ENCODE peak calls at places on chromosomes 13 and 19, in seven cellular contexts. Q is dorsolateral prefrontal cortex; F is Right ventricle myocardium inferior; A is activated naive CD8-positive, alpha-beta T cell treated with anti-CD3 and anti-CD28 coated beads, Interleukin-2, amount 50 U/mL, for 24 hours; T is NCI-H2081; S is germinal center; E is ecto neural progenitor cell. L is an unnamed sample.
A peak's percentile ranks its signal among the peaks of the same experiment; 100 is the strongest.

GRCh38 chr13:94657167-94657566 is 55.2 kb downstream of the SOX21 start:
- DNase-seq in A (no peak), F (no peak), E (no peak), S (no peak), T (no peak), Q (no peak), L (no peak)

GRCh38 chr19:1811472-1811894 is 593 bp downstream of the ATP8B3 start:
- DNase-seq in T (no peak), A (peak; percentile 62), Q (no peak), S (no peak), E (no peak), F (peak; percentile 82), L (peak; percentile 68)

GRCh38 chr19:16143399-16144215 is at the start of gene HSH2D:
- DNase-seq in E (no peak), S (peak; percentile 87), A (peak; percentile 78), F (peak; percentile 93), T (peak; percentile 53), Q (no peak), L (peak; percentile 88)

GRCh38 chr13:65504213-65504612 is 1725.9 kb downstream of the PCDH9 start:
- DNase-seq in Q (no peak), F (no peak), A (no peak), S (no peak), T (no peak), E (no peak), L (no peak)

GRCh38 chr13:105969761-105970160 is 565.7 kb downstream of the EFNB2 start:
- DNase-seq in S (no peak), T (no peak), E (no peak), A (no peak), Q (no peak), F (no peak), L (no peak)

GRCh38 chr19:49555600-49556411 is 24.6 kb downstream of the NOSIP start:
- DNase-seq in T (no peak), F (no peak), E (peak; percentile 95), Q (no peak), S (peak; percentile 36), A (peak; percentile 86), L (peak; percentile 57)

GRCh38 chr13:39655041-39655568 is 357 bp upstream of the COG6 start:
- DNase-seq in F (no peak), E (no peak), S (peak; percentile 2), Q (no peak), A (no peak), T (no peak), L (no peak)

GRCh38 chr13:110714798-110715394 is 1.4 kb downstream of the ING1 start:
- DNase-seq in F (peak; percentile 84), T (peak; percentile 76), Q (peak; percentile 61), A (peak; percentile 52), S (peak; percentile 26), E (no peak), L (peak; percentile 90)

GRCh38 chr19:47469719-47470118 is 2.0 kb downstream of the SLC8A2 start:
- DNase-seq in Q (no peak), E (no peak), A (no peak), S (no peak), T (no peak), F (no peak), L (peak; percentile 62)

GRCh38 chr13:29428310-29428991 is 167.0 kb downstream of the SLC7A1 start:
- DNase-seq in S (peak; percentile 15), Q (peak; percentile 50), E (peak; percentile 74), T (peak; percentile 10), F (peak; percentile 77), A (no peak), L (peak; percentile 36)

GRCh38 chr19:29277107-29277506 is 64.2 kb upstream of the UQCRFS1 start:
- DNase-seq in F (no peak), S (peak; percentile 13), T (no peak), A (peak; percentile 59), Q (no peak), E (peak; percentile 58), L (no peak)

GRCh38 chr19:5484398-5485285 is 29.4 kb downstream of the ZNRF4 start:
- DNase-seq in Q (no peak), T (peak; percentile 31), F (no peak), A (no peak), S (no peak), E (peak; percentile 71), L (peak; percentile 93)

GRCh38 chr19:55353803-55354697 is 469 bp downstream of the COX6B2 start:
- DNase-seq in T (no peak), S (peak; percentile 87), E (peak; percentile 86), A (peak; percentile 75), Q (no peak), F (peak; percentile 85), L (peak; percentile 68)

GRCh38 chr13:24097667-24098066 is 62.9 kb upstream of the SPATA13 start:
- DNase-seq in Q (no peak), A (peak; percentile 30), E (no peak), S (no peak), T (no peak), F (no peak), L (no peak)

GRCh38 chr13:31014461-31014860 is 82.0 kb downstream of the TEX26 start:
- DNase-seq in E (no peak), A (no peak), S (no peak), T (no peak), F (no peak), Q (no peak), L (no peak)

GRCh38 chr13:101018720-101019119 is 344.1 kb upstream of the TMTC4 start:
- DNase-seq in S (no peak), A (no peak), Q (no peak), F (no peak), E (no peak), T (no peak), L (no peak)

GRCh38 chr19:44685877-44686276 is 13.1 kb upstream of the CEACAM16 start:
- DNase-seq in T (no peak), A (no peak), S (peak; percentile 18), Q (no peak), F (no peak), E (no peak), L (no peak)

GRCh38 chr13:113176292-113176691 is 17.8 kb downstream of the PROZ start:
- DNase-seq in F (peak; percentile 82), Q (no peak), S (no peak), E (no peak), T (no peak), A (peak; percentile 44), L (no peak)

GRCh38 chr19:35903550-35904179 is 1.3 kb downstream of the HCST start:
- DNase-seq in Q (peak; percentile 60), T (peak; percentile 31), S (peak; percentile 85), A (peak; percentile 88), F (peak; percentile 95), E (peak; percentile 71), L (peak; percentile 82)

GRCh38 chr19:53942001-53942786 is 20.5 kb upstream of the CACNG8 start:
- DNase-seq in T (no peak), E (peak; percentile 97), Q (no peak), F (no peak), S (no peak), A (peak; percentile 14), L (peak; percentile 37)

GRCh38 chr13:65921933-65922332 is 1308.2 kb downstream of the PCDH9 start:
- DNase-seq in F (no peak), S (no peak), Q (no peak), E (no peak), T (no peak), A (no peak), L (no peak)

GRCh38 chr13:97921146-97921776 is 32.2 kb upstream of the IPO5 start:
- DNase-seq in T (no peak), F (no peak), A (no peak), S (no peak), Q (no peak), E (no peak), L (no peak)

GRCh38 chr19:43505186-43505456 is 575 bp upstream of the PHLDB3 start:
- DNase-seq in Q (no peak), F (no peak), S (no peak), T (no peak), A (no peak), E (no peak), L (no peak)

GRCh38 chr13:77185721-77186120 is 141.2 kb downstream of the MYCBP2 start:
- DNase-seq in T (no peak), A (no peak), S (no peak), Q (no peak), F (no peak), E (no peak), L (no peak)

GRCh38 chr13:112839347-112840105 is 129.5 kb upstream of the MCF2L start:
- DNase-seq in T (no peak), Q (no peak), S (no peak), F (no peak), E (no peak), A (no peak), L (no peak)

GRCh38 chr13:24328145-24328544 is 18.8 kb downstream of the C1QTNF9 start:
- DNase-seq in F (no peak), E (no peak), S (no peak), T (no peak), Q (no peak), A (no peak), L (no peak)

GRCh38 chr19:888615-889385 is 4.2 kb downstream of the MED16 start:
- DNase-seq in F (no peak), T (no peak), A (peak; percentile 31), S (no peak), E (no peak), Q (no peak), L (no peak)

GRCh38 chr19:41994521-41994971 is 516 bp upstream of the ATP1A3 start:
- DNase-seq in F (no peak), T (no peak), S (no peak), A (peak; percentile 27), Q (peak; percentile 47), E (no peak), L (peak; percentile 56)

GRCh38 chr19:40600086-40600917 is 867 bp upstream of the LTBP4 start:
- DNase-seq in Q (no peak), E (peak; percentile 51), T (no peak), A (no peak), F (peak; percentile 77), S (no peak), L (peak; percentile 29)